ENCODE peak calls at places on chromosomes 4 and X, in ten cellular contexts. Q is NCI-H2081, A is NCI-H460, P is HFF-Myc, U is B cell, L is NCI-H1048, J is iris pigment epithelial cell, Y is activated T-helper 1 cell treated with Interleukin-2 at 50 U/mL for 16 hours, V is EH, O is heart left ventricle. R is an unnamed sample.

GRCh38 chr4:65668201-65669007 is 1.9 kb downstream of the EPHA5 start:
- DNase-seq in Q (no peak), A (no peak), P (no peak), U (no peak), L (no peak), J (no peak), Y (no peak), V (peak; percentile 42), O (no peak), R (no peak)

GRCh38 chr4:10096976-10097330 is 19.6 kb downstream of the WDR1 start:
- DNase-seq in Q (no peak), A (no peak), P (no peak), U (no peak), L (no peak), J (no peak), Y (no peak), V (no peak), O (no peak), R (no peak)

GRCh38 chrX:139290310-139290709 is 240.2 kb upstream of the F9 start:
- DNase-seq in Q (no peak), A (no peak), P (no peak), U (no peak), L (no peak), J (no peak), Y (no peak), V (no peak), O (no peak), R (no peak)

GRCh38 chrX:13837290-13837745 is 20.4 kb upstream of the GPM6B start:
- DNase-seq in Q (no peak), A (no peak), P (no peak), U (no peak), L (no peak), J (peak; percentile 1), Y (no peak), V (no peak), O (no peak), R (no peak)

GRCh38 chr4:141002323-141002805 is 130.9 kb downstream of the RNF150 start:
- DNase-seq in Q (no peak), A (no peak), P (no peak), U (no peak), L (no peak), J (peak; percentile 90), Y (no peak), V (peak; percentile 84), O (no peak), R (no peak)

GRCh38 chrX:84453351-84454246 is 48.7 kb downstream of the HDX start:
- DNase-seq in Q (no peak), A (no peak), P (peak; percentile 11), U (no peak), L (no peak), J (no peak), Y (no peak), V (no peak), O (no peak), R (no peak)

GRCh38 chr4:130183096-130183495 is 1087.1 kb downstream of the C4orf33 start:
- DNase-seq in Q (no peak), A (no peak), P (no peak), U (no peak), L (no peak), J (peak; percentile 1), Y (no peak), V (no peak), O (no peak), R (no peak)

GRCh38 chrX:22325091-22325490 is 52.4 kb downstream of the CBLL2 start:
- DNase-seq in Q (no peak), A (no peak), P (no peak), U (no peak), L (no peak), J (peak; percentile 61), Y (no peak), V (peak; percentile 58), O (no peak), R (no peak)

GRCh38 chr4:169272265-169272886 is 1.6 kb upstream of the SH3RF1 start:
- DNase-seq in Q (no peak), A (no peak), P (no peak), U (peak; percentile 27), L (no peak), J (peak; percentile 88), Y (no peak), V (peak; percentile 95), O (no peak), R (no peak)

GRCh38 chr4:44448548-44449443 is at the start of gene KCTD8:
- DNase-seq in Q (peak; percentile 94), A (peak; percentile 64), P (peak; percentile 12), U (peak; percentile 69), L (peak; percentile 89), J (peak; percentile 55), Y (no peak), V (peak; percentile 55), O (peak; percentile 71), R (peak; percentile 60)

GRCh38 chr4:68348577-68348976 is 1.3 kb downstream of the YTHDC1 start:
- DNase-seq in Q (no peak), A (no peak), P (no peak), U (no peak), L (no peak), J (no peak), Y (no peak), V (no peak), O (no peak), R (no peak)

GRCh38 chr4:185470503-185471195 is 884 bp downstream of the CCDC110 start:
- DNase-seq in Q (peak; percentile 61), A (no peak), P (no peak), U (peak; percentile 26), L (no peak), J (peak; percentile 26), Y (peak; percentile 25), V (peak; percentile 30), O (peak; percentile 57), R (peak; percentile 51)

GRCh38 chrX:17812763-17813162 is 48.3 kb downstream of the RAI2 start:
- DNase-seq in Q (peak; percentile 16), A (no peak), P (no peak), U (no peak), L (no peak), J (peak; percentile 6), Y (no peak), V (peak; percentile 1), O (no peak), R (no peak)

GRCh38 chr4:37827030-37827705 is 682 bp downstream of the PGM2 start:
- DNase-seq in Q (peak; percentile 60), A (no peak), P (no peak), U (no peak), L (no peak), J (peak; percentile 82), Y (no peak), V (peak; percentile 59), O (peak; percentile 23), R (no peak)

GRCh38 chrX:97367149-97367548 is 483.4 kb downstream of the RPA4 start:
- DNase-seq in Q (no peak), A (no peak), P (no peak), U (no peak), L (no peak), J (peak; percentile 59), Y (no peak), V (peak; percentile 36), O (no peak), R (no peak)

GRCh38 chrX:2691543-2692220 is 587 bp downstream of the CD99 start:
- DNase-seq in Q (no peak), A (peak; percentile 37), P (no peak), U (peak; percentile 41), L (no peak), J (peak; percentile 56), Y (no peak), V (no peak), O (peak; percentile 84), R (no peak)

GRCh38 chr4:108950158-108950915 is 187.5 kb upstream of the ETNPPL start:
- DNase-seq in Q (no peak), A (no peak), P (no peak), U (no peak), L (no peak), J (no peak), Y (no peak), V (peak; percentile 78), O (no peak), R (no peak)

GRCh38 chr4:109016200-109016599 is 253.3 kb upstream of the ETNPPL start:
- DNase-seq in Q (no peak), A (no peak), P (no peak), U (no peak), L (no peak), J (no peak), Y (no peak), V (no peak), O (no peak), R (no peak)

GRCh38 chr4:7769936-7770674 is 169.6 kb downstream of the AFAP1 start:
- DNase-seq in Q (no peak), A (no peak), P (no peak), U (no peak), L (no peak), J (peak; percentile 36), Y (no peak), V (peak; percentile 42), O (no peak), R (no peak)

GRCh38 chr4:769511-769910 is 56.4 kb downstream of the CPLX1 start:
- DNase-seq in Q (no peak), A (no peak), P (no peak), U (no peak), L (no peak), J (no peak), Y (no peak), V (no peak), O (no peak), R (no peak)

GRCh38 chr4:89263265-89263664 is 44.3 kb downstream of the GPRIN3 start:
- DNase-seq in Q (no peak), A (no peak), P (no peak), U (no peak), L (no peak), J (no peak), Y (no peak), V (no peak), O (no peak), R (peak; percentile 19)

GRCh38 chr4:99715286-99715685 is 57.7 kb upstream of the C4orf54 start:
- DNase-seq in Q (no peak), A (no peak), P (no peak), U (no peak), L (no peak), J (no peak), Y (no peak), V (no peak), O (no peak), R (no peak)

GRCh38 chr4:109728385-109728784 is 1.5 kb downstream of the PLA2G12A start:
- DNase-seq in Q (peak; percentile 8), A (no peak), P (no peak), U (no peak), L (no peak), J (no peak), Y (no peak), V (no peak), O (no peak), R (no peak)

GRCh38 chr4:40438384-40439026 is 103.4 kb downstream of the CHRNA9 start:
- DNase-seq in Q (no peak), A (no peak), P (no peak), U (no peak), L (no peak), J (no peak), Y (no peak), V (no peak), O (no peak), R (no peak)

GRCh38 chr4:173333658-173334084 is 487 bp downstream of the HMGB2 start:
- DNase-seq in Q (peak; percentile 50), A (no peak), P (no peak), U (peak; percentile 54), L (no peak), J (no peak), Y (peak; percentile 33), V (no peak), O (peak; percentile 78), R (peak; percentile 32)

GRCh38 chr4:47287735-47288134 is 175.8 kb downstream of the COMMD8 start:
- DNase-seq in Q (no peak), A (no peak), P (peak; percentile 4), U (no peak), L (no peak), J (peak; percentile 78), Y (no peak), V (peak; percentile 72), O (no peak), R (no peak)

R was measured in NCI-H2029.